ENCODE peak calls at places on chromosomes 12 and 14, in eight cellular contexts. T is HepG2, N is WTC11, S is A549, G is K562, O is IMR-90, M is H1, Y is SK-N-SH. F is an unnamed sample.

GRCh38 chr14:36657409-36658090 is 4.1 kb upstream of the PAX9 start:
- DNase-seq in T (no peak), N (peak), S (no peak), G (no peak), O (no peak), M (no peak), Y (peak), F (no peak)

GRCh38 chr12:112368856-112369255 is 13.4 kb downstream of the HECTD4 start:
- DNase-seq in T (no peak), N (no peak), S (no peak), G (no peak), O (no peak), M (no peak), Y (no peak), F (no peak)

GRCh38 chr14:20302042-20302761 is 3.5 kb downstream of the TTC5 start:
- DNase-seq in T (no peak), N (no peak), S (no peak), G (peak), O (peak), M (no peak), Y (no peak), F (no peak)

GRCh38 chr14:87332001-87332400 is 661.0 kb downstream of the GALC start:
- DNase-seq in T (no peak), N (no peak), S (no peak), G (no peak), O (peak), M (no peak), Y (no peak), F (no peak)

GRCh38 chr12:118357327-118358007 is 15.2 kb downstream of the TAOK3 start:
- DNase-seq in T (no peak), N (no peak), S (peak), G (peak), O (peak), M (no peak), Y (peak), F (peak)

GRCh38 chr14:24150061-24150460 is 2.8 kb downstream of the RNF31 start:
- DNase-seq in T (no peak), N (no peak), S (no peak), G (no peak), O (no peak), M (no peak), Y (no peak), F (no peak)

GRCh38 chr12:93673084-93673483 is 4.1 kb upstream of the CRADD start:
- DNase-seq in T (no peak), N (no peak), S (no peak), G (no peak), O (no peak), M (no peak), Y (no peak), F (no peak)

GRCh38 chr12:123599310-123599709 is 2.6 kb upstream of the DDX55 start:
- DNase-seq in T (no peak), N (no peak), S (no peak), G (no peak), O (no peak), M (no peak), Y (no peak), F (no peak)

GRCh38 chr12:108815875-108816594 is 41.3 kb downstream of the SSH1 start:
- DNase-seq in T (no peak), N (no peak), S (no peak), G (no peak), O (peak), M (no peak), Y (no peak), F (no peak)

GRCh38 chr14:54574528-54574927 is 7.6 kb downstream of the SAMD4A start:
- DNase-seq in T (no peak), N (no peak), S (no peak), G (no peak), O (no peak), M (no peak), Y (no peak), F (no peak)

GRCh38 chr14:53093206-53093605 is 59.9 kb downstream of the DDHD1 start:
- DNase-seq in T (no peak), N (no peak), S (no peak), G (no peak), O (peak), M (no peak), Y (no peak), F (no peak)

GRCh38 chr12:6326316-6326959 is 15.4 kb downstream of the TNFRSF1A start:
- DNase-seq in T (peak), N (peak), S (peak), G (peak), O (peak), M (no peak), Y (peak), F (no peak)

GRCh38 chr12:101127521-101128219 is 82.4 kb downstream of the SLC5A8 start:
- DNase-seq in T (no peak), N (no peak), S (no peak), G (no peak), O (peak), M (no peak), Y (no peak), F (no peak)

GRCh38 chr12:108065061-108065460 is 64.0 kb upstream of the WSCD2 start:
- DNase-seq in T (no peak), N (no peak), S (no peak), G (no peak), O (no peak), M (no peak), Y (no peak), F (no peak)

GRCh38 chr12:6959376-6960290 is 8.5 kb downstream of the PTPN6 start:
- DNase-seq in T (no peak), N (no peak), S (no peak), G (no peak), O (no peak), M (no peak), Y (no peak), F (no peak)

GRCh38 chr14:105487449-105487985 is 831 bp downstream of the CRIP1 start:
- DNase-seq in T (no peak), N (no peak), S (no peak), G (no peak), O (no peak), M (no peak), Y (no peak), F (no peak)

GRCh38 chr12:83404521-83404920 is 717.8 kb downstream of the TMTC2 start:
- DNase-seq in T (no peak), N (no peak), S (no peak), G (no peak), O (no peak), M (no peak), Y (no peak), F (no peak)

GRCh38 chr12:55930771-55931316 is at the start of gene DGKA:
- DNase-seq in T (peak), N (peak), S (peak), G (peak), O (peak), M (no peak), Y (peak), F (peak)

GRCh38 chr14:94485944-94486841 is 10.2 kb upstream of the SERPINA9 start:
- DNase-seq in T (peak), N (peak), S (peak), G (peak), O (peak), M (peak), Y (peak), F (no peak)

GRCh38 chr12:111785651-111786050 is 18.9 kb downstream of the ALDH2 start:
- DNase-seq in T (no peak), N (no peak), S (no peak), G (no peak), O (peak), M (no peak), Y (no peak), F (no peak)

GRCh38 chr12:68798880-68799229 is 9.1 kb upstream of the MDM2 start:
- DNase-seq in T (no peak), N (no peak), S (no peak), G (no peak), O (no peak), M (no peak), Y (no peak), F (no peak)

GRCh38 chr14:21990116-21990515 is 316.5 kb upstream of the OR4E1 start:
- DNase-seq in T (no peak), N (no peak), S (peak), G (no peak), O (no peak), M (no peak), Y (peak), F (no peak)

GRCh38 chr12:71558445-71558844 is 105.2 kb downstream of the ZFC3H1 start:
- DNase-seq in T (no peak), N (no peak), S (no peak), G (no peak), O (peak), M (no peak), Y (peak), F (no peak)

GRCh38 chr14:94143239-94143638 is 13.8 kb upstream of the IFI27L2 start:
- DNase-seq in T (peak), N (peak), S (no peak), G (peak), O (no peak), M (no peak), Y (no peak), F (no peak)

GRCh38 chr12:106114084-106115068 is 24.4 kb downstream of the NUAK1 start:
- DNase-seq in T (no peak), N (no peak), S (peak), G (no peak), O (peak), M (no peak), Y (no peak), F (no peak)

GRCh38 chr12:17591113-17591512 is 498.9 kb downstream of the RERGL start:
- DNase-seq in T (no peak), N (no peak), S (no peak), G (no peak), O (no peak), M (no peak), Y (no peak), F (no peak)

GRCh38 chr12:3533703-3534386 is 42.8 kb downstream of the PRMT8 start:
- DNase-seq in T (no peak), N (no peak), S (no peak), G (no peak), O (no peak), M (no peak), Y (peak), F (no peak)

GRCh38 chr12:69684472-69684871 is 14.6 kb downstream of the BEST3 start:
- DNase-seq in T (no peak), N (no peak), S (no peak), G (no peak), O (no peak), M (no peak), Y (no peak), F (no peak)

GRCh38 chr12:104291867-104292524 is 11.5 kb upstream of the EID3 start:
- DNase-seq in T (no peak), N (no peak), S (peak), G (no peak), O (no peak), M (no peak), Y (no peak), F (no peak)

DNA sequence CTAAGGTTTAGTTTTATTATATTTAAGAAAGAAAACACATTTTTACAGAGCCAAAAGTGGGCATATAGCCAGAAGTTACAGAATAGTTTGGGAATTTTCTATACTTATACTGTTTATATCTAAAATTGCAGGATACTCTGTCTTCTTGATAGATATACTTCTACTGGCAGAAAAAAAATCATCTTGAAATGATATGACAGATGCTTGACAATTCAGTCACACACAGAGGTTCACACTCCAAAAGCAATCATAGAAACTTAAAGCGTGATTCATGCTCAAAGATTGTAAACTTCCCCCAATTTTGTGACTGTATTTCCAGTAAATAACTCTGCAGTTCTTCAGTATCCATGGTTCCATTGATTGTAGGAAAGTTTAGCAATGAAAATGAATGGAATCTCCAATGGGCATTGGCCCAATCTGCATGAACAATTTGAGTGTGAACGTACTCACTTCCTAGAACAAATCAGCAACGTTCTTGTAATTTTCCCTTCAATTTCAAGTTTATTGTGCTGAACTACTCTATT is 307.8 kb downstream of the NOVA1 start:
- DNase-seq in T (no peak), N (no peak), S (no peak), G (no peak), O (peak), M (no peak), Y (no peak), F (no peak)
- TF ChIP-seq USF2 in T (no peak), N (no peak), S (no peak), G (no peak), O (no peak), M (no peak), Y (no peak), F (no peak)

GRCh38 chr12:124667671-124668337 is 100.4 kb upstream of the NCOR2 start:
- DNase-seq in T (peak), N (no peak), S (no peak), G (no peak), O (no peak), M (no peak), Y (no peak), F (no peak)
- TF ChIP-seq USF2 in T (no peak), N (no peak), S (no peak), G (no peak), O (no peak), M (no peak), Y (no peak), F (no peak)

DNA sequence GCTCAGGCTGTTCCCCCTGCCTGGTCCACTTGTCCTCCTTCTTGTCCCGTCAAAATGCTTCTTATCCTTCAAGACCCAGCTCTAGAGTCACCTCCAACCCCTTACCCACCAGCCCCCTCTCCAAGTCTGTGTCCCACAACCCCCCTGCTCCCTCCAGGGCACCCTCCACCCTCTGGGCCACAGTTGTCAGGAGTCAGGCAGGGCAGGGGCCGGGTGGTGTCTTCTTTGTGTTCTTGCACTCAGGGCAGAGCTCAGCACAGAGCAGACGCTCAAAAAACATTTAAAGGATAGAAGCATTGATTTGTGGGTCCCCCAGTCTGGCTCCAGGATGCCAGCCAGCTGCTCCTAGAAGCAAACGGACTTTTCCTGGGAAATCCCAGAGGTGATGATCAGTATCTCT is 17.3 kb upstream of the BDKRB1 start:
- DNase-seq in T (no peak), N (no peak), S (no peak), G (no peak), O (no peak), M (no peak), Y (no peak), F (no peak)
- TF ChIP-seq USF2 in T (no peak), N (no peak), S (no peak), G (no peak), O (no peak), M (no peak), Y (no peak), F (no peak)

DNA sequence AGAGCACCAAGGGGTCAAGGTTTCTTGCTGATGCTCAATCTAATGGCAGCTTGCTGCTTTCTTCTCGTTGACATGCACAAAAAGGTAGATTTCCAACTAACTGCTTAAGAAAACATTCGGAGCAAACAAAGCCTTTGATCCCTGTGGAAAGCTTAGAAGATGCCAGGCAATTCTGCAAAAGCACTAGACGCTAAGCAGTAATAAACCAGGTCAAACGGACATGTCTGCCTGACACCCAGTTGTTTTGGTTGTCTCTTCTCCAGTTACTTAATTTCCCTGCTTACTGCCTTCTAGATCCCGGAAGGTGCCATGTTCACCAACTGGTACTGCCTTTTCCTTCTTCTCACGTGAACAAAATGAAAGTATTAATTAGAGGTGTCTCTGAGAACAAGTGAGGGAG is 100.5 kb upstream of the TMCC3 start:
- DNase-seq in T (no peak), N (no peak), S (no peak), G (no peak), O (no peak), M (no peak), Y (no peak), F (no peak)
- TF ChIP-seq USF2 in T (no peak), N (no peak), S (no peak), G (no peak), O (no peak), M (no peak), Y (no peak), F (no peak)

DNA sequence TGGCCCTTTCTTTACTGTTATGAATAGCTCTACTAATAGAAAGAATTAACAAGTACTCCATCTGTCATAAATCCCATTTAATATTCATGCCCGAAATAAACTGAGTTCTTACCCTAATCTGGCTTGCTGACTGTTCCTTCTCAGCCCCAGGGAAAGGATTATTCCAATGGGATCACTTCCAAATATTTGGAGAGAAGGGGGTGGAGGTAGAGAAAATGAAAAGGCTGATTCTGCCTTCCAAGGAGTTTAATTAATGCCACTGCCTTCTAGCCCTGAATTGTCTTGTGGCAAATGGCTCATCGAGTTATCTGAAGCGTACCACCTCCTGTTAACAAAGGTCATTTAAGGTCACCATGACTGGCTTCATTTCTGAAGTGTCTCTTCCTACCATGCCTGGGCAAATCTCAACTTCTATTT is 79.1 kb downstream of the TMX1 start:
- DNase-seq in T (no peak), N (no peak), S (no peak), G (no peak), O (no peak), M (no peak), Y (no peak), F (no peak)
- TF ChIP-seq USF2 in T (no peak), N (no peak), S (no peak), G (no peak), O (no peak), M (no peak), Y (no peak), F (no peak)

DNA sequence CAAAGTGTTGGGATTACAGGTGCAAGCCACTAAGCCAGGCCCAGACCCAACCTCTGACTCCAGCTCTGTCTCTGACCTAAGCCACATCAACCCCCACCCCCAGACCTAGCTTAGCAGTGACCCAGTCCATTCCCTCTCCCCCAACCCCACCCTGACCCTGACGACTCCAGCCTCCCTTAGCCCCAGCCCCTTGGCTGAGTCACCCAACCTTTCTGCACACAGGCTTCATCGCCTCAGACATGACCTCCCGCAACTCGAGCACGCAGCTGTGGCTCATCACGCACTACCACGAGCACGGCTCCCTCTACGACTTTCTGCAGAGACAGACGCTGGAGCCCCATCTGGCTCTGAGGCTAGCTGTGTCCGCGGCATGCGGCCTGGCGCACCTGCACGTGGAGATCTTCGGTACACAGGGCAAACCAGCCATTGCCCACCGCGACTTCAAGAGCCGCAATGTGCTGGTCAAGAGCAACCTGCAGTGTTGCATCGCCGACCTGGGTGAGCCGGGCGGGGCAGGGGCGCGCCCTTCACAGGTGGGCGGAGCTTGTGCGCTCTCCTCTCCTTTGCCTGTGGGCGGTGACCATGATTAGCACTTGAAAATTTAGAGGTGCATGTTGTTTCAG is 7.8 kb downstream of the ACVRL1 start:
- DNase-seq in T (no peak), N (peak), S (no peak), G (peak), O (no peak), M (no peak), Y (peak), F (no peak)
- TF ChIP-seq USF2 in T (no peak), N (no peak), S (no peak), G (no peak), O (no peak), M (no peak), Y (no peak), F (no peak)

GRCh38 chr12:65229441-65229840 is 49.0 kb upstream of the MSRB3 start:
- DNase-seq in T (no peak), N (no peak), S (no peak), G (no peak), O (peak), M (no peak), Y (no peak), F (no peak)

GRCh38 chr12:65237153-65237552 is 41.3 kb upstream of the MSRB3 start:
- DNase-seq in T (no peak), N (no peak), S (no peak), G (no peak), O (no peak), M (no peak), Y (no peak), F (no peak)

GRCh38 chr12:65232490-65233077 is 45.9 kb upstream of the MSRB3 start:
- DNase-seq in T (no peak), N (no peak), S (peak), G (peak), O (peak), M (no peak), Y (peak), F (no peak)
- TF ChIP-seq USF2 in T (no peak), N (no peak), S (no peak), G (no peak), O (no peak), M (no peak), Y (no peak), F (no peak)

GRCh38 chr12:43044241-43044640 is 454.7 kb upstream of the PRICKLE1 start:
- DNase-seq in T (no peak), N (no peak), S (no peak), G (no peak), O (no peak), M (no peak), Y (no peak), F (no peak)
- TF ChIP-seq USF2 in T (no peak), N (no peak), S (no peak), G (no peak), O (no peak), M (no peak), Y (no peak), F (no peak)